ENCODE peak calls at places on chromosomes 4 and X, in eight cellular contexts. One of them, this sample, is unnamed.

GRCh38 chrX:123468481-123468880 is 264.4 kb downstream of the THOC2 start:
- DNase-seq in transverse colon: no peak
- DNase-seq in WERI-Rb-1: no peak
- DNase-seq in retinal pigment epithelial cell: no peak
- DNase-seq in dorsolateral prefrontal cortex: no peak
- DNase-seq in esophagus squamous epithelium: no peak
- DNase-seq in MM.1S: no peak
- DNase-seq in fibroblast of pulmonary artery: no peak
- DNase-seq in this sample: no peak

GRCh38 chr4:42708625-42709024 is 51.7 kb upstream of the ATP8A1 start:
- DNase-seq in WERI-Rb-1: no peak
- DNase-seq in dorsolateral prefrontal cortex: no peak
- DNase-seq in retinal pigment epithelial cell: no peak
- DNase-seq in esophagus squamous epithelium: no peak
- DNase-seq in MM.1S: no peak
- DNase-seq in fibroblast of pulmonary artery: no peak
- DNase-seq in transverse colon: no peak
- DNase-seq in this sample: no peak

GRCh38 chrX:114962209-114962608 is 55.2 kb downstream of the IL13RA2 start:
- DNase-seq in dorsolateral prefrontal cortex: no peak
- DNase-seq in transverse colon: no peak
- DNase-seq in retinal pigment epithelial cell: no peak
- DNase-seq in MM.1S: no peak
- DNase-seq in esophagus squamous epithelium: no peak
- DNase-seq in fibroblast of pulmonary artery: no peak
- DNase-seq in WERI-Rb-1: no peak
- DNase-seq in this sample: no peak

GRCh38 chrX:7215842-7216241 is 67.9 kb upstream of the PUDP start:
- DNase-seq in MM.1S: no peak
- DNase-seq in transverse colon: no peak
- DNase-seq in retinal pigment epithelial cell: no peak
- DNase-seq in fibroblast of pulmonary artery: no peak
- DNase-seq in esophagus squamous epithelium: no peak
- DNase-seq in dorsolateral prefrontal cortex: no peak
- DNase-seq in WERI-Rb-1: no peak
- DNase-seq in this sample: no peak

GRCh38 chr4:146371812-146372211 is 149.9 kb downstream of the SLC10A7 start:
- DNase-seq in transverse colon: no peak
- DNase-seq in dorsolateral prefrontal cortex: no peak
- DNase-seq in MM.1S: no peak
- DNase-seq in esophagus squamous epithelium: no peak
- DNase-seq in WERI-Rb-1: no peak
- DNase-seq in retinal pigment epithelial cell: no peak
- DNase-seq in fibroblast of pulmonary artery: peak
- DNase-seq in this sample: no peak

GRCh38 chrX:91414710-91415109 is 19.9 kb upstream of the PABPC5 start:
- DNase-seq in dorsolateral prefrontal cortex: no peak
- DNase-seq in transverse colon: no peak
- DNase-seq in retinal pigment epithelial cell: no peak
- DNase-seq in esophagus squamous epithelium: no peak
- DNase-seq in WERI-Rb-1: no peak
- DNase-seq in fibroblast of pulmonary artery: no peak
- DNase-seq in MM.1S: no peak
- DNase-seq in this sample: no peak

GRCh38 chr4:168028568-168028967 is 63.8 kb upstream of the ANXA10 start:
- DNase-seq in esophagus squamous epithelium: no peak
- DNase-seq in retinal pigment epithelial cell: no peak
- DNase-seq in MM.1S: no peak
- DNase-seq in fibroblast of pulmonary artery: peak
- DNase-seq in WERI-Rb-1: no peak
- DNase-seq in dorsolateral prefrontal cortex: no peak
- DNase-seq in transverse colon: no peak
- DNase-seq in this sample: no peak

GRCh38 chrX:1035206-1035605 is 177.2 kb downstream of the CRLF2 start:
- DNase-seq in retinal pigment epithelial cell: no peak
- DNase-seq in dorsolateral prefrontal cortex: no peak
- DNase-seq in esophagus squamous epithelium: no peak
- DNase-seq in transverse colon: no peak
- DNase-seq in WERI-Rb-1: no peak
- DNase-seq in MM.1S: no peak
- DNase-seq in fibroblast of pulmonary artery: no peak
- DNase-seq in this sample: no peak

DNA sequence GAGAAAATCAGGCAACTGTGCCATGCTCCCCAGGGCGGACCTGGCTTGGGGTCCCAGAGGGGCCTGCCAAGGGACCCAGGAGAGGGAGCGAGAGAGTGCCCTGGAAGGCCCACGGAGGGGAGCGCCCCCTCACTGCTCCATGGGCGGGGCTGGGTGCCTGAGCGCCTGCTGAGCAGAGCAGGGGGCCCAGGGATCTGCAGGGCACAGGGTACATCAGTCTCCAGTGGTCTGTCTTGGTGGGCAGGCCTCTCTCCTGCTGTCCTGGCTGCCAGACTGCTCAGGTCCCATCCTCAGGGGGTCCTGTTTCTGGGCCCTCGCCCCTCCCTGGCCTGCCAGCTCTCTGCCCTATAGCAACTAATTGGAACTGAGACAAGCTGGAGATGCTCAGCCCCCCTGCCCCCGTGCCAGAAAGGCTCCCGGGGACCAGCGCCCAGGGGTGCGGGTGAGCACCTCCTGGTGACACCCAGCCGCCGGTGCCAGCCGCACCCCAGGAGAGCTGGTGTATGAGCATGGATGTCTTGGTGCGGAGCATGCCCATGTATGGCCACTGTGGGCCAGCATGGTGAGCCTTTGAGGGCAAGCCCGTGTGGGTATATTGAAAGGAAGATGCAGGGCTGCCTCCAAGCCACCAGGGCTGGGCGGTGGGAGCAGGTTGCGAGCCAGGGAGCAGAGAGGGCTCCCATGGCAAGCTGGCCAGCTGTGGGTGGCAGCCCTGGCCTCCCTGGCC is 1.3 kb downstream of the BGN start:
- DNase-seq in retinal pigment epithelial cell: no peak
- DNase-seq in esophagus squamous epithelium: no peak
- DNase-seq in transverse colon: no peak
- DNase-seq in MM.1S: no peak
- DNase-seq in WERI-Rb-1: no peak
- DNase-seq in dorsolateral prefrontal cortex: no peak
- DNase-seq in fibroblast of pulmonary artery: no peak
- DNase-seq in this sample: no peak
- H3K4me3 ChIP-seq in retinal pigment epithelial cell: no peak
- H3K4me3 ChIP-seq in esophagus squamous epithelium: peak
- H3K4me3 ChIP-seq in transverse colon: no peak
- H3K4me3 ChIP-seq in MM.1S: no peak
- H3K4me3 ChIP-seq in WERI-Rb-1: no peak
- H3K4me3 ChIP-seq in dorsolateral prefrontal cortex: peak
- H3K4me3 ChIP-seq in fibroblast of pulmonary artery: peak
- H3K4me3 ChIP-seq in this sample: peak

GRCh38 chr4:1868912-1869311 is 2.3 kb upstream of the NSD2 start:
- DNase-seq in transverse colon: no peak
- DNase-seq in dorsolateral prefrontal cortex: no peak
- DNase-seq in esophagus squamous epithelium: no peak
- DNase-seq in MM.1S: no peak
- DNase-seq in WERI-Rb-1: no peak
- DNase-seq in retinal pigment epithelial cell: no peak
- DNase-seq in fibroblast of pulmonary artery: no peak
- DNase-seq in this sample: no peak
- H3K4me3 ChIP-seq in transverse colon: no peak
- H3K4me3 ChIP-seq in dorsolateral prefrontal cortex: no peak
- H3K4me3 ChIP-seq in esophagus squamous epithelium: no peak
- H3K4me3 ChIP-seq in MM.1S: no peak
- H3K4me3 ChIP-seq in WERI-Rb-1: no peak
- H3K4me3 ChIP-seq in retinal pigment epithelial cell: no peak
- H3K4me3 ChIP-seq in fibroblast of pulmonary artery: no peak
- H3K4me3 ChIP-seq in this sample: no peak

GRCh38 chrX:53048169-53049126 is at the start of gene GPR173:
- DNase-seq in MM.1S: no peak
- DNase-seq in fibroblast of pulmonary artery: peak
- DNase-seq in retinal pigment epithelial cell: peak
- DNase-seq in WERI-Rb-1: peak
- DNase-seq in dorsolateral prefrontal cortex: peak
- DNase-seq in transverse colon: peak
- DNase-seq in esophagus squamous epithelium: no peak
- DNase-seq in this sample: peak
- H3K4me3 ChIP-seq in MM.1S: no peak
- H3K4me3 ChIP-seq in fibroblast of pulmonary artery: peak
- H3K4me3 ChIP-seq in retinal pigment epithelial cell: peak
- H3K4me3 ChIP-seq in WERI-Rb-1: peak
- H3K4me3 ChIP-seq in dorsolateral prefrontal cortex: peak
- H3K4me3 ChIP-seq in transverse colon: peak
- H3K4me3 ChIP-seq in esophagus squamous epithelium: peak
- H3K4me3 ChIP-seq in this sample: peak

GRCh38 chrX:51395807-51396728 is 63.4 kb downstream of the NUDT10 start:
- DNase-seq in transverse colon: no peak
- DNase-seq in retinal pigment epithelial cell: no peak
- DNase-seq in esophagus squamous epithelium: no peak
- DNase-seq in dorsolateral prefrontal cortex: no peak
- DNase-seq in fibroblast of pulmonary artery: no peak
- DNase-seq in MM.1S: peak
- DNase-seq in WERI-Rb-1: no peak
- DNase-seq in this sample: no peak
- H3K4me3 ChIP-seq in transverse colon: peak
- H3K4me3 ChIP-seq in retinal pigment epithelial cell: peak
- H3K4me3 ChIP-seq in esophagus squamous epithelium: peak
- H3K4me3 ChIP-seq in dorsolateral prefrontal cortex: peak
- H3K4me3 ChIP-seq in fibroblast of pulmonary artery: peak
- H3K4me3 ChIP-seq in MM.1S: peak
- H3K4me3 ChIP-seq in WERI-Rb-1: no peak
- H3K4me3 ChIP-seq in this sample: peak

GRCh38 chr4:102246416-102246815 is 98.9 kb downstream of the SLC39A8 start:
- DNase-seq in MM.1S: no peak
- DNase-seq in transverse colon: no peak
- DNase-seq in esophagus squamous epithelium: no peak
- DNase-seq in dorsolateral prefrontal cortex: no peak
- DNase-seq in WERI-Rb-1: no peak
- DNase-seq in fibroblast of pulmonary artery: no peak
- DNase-seq in retinal pigment epithelial cell: no peak
- DNase-seq in this sample: no peak

GRCh38 chr4:102247041-102247440 is 98.2 kb downstream of the SLC39A8 start:
- DNase-seq in esophagus squamous epithelium: no peak
- DNase-seq in transverse colon: no peak
- DNase-seq in fibroblast of pulmonary artery: no peak
- DNase-seq in WERI-Rb-1: no peak
- DNase-seq in dorsolateral prefrontal cortex: no peak
- DNase-seq in MM.1S: no peak
- DNase-seq in retinal pigment epithelial cell: no peak
- DNase-seq in this sample: no peak

GRCh38 chr4:102253860-102254259 is 91.4 kb downstream of the SLC39A8 start:
- DNase-seq in fibroblast of pulmonary artery: no peak
- DNase-seq in transverse colon: no peak
- DNase-seq in dorsolateral prefrontal cortex: no peak
- DNase-seq in WERI-Rb-1: no peak
- DNase-seq in retinal pigment epithelial cell: no peak
- DNase-seq in MM.1S: no peak
- DNase-seq in esophagus squamous epithelium: no peak
- DNase-seq in this sample: no peak

GRCh38 chr4:102252171-102252570 is 93.1 kb downstream of the SLC39A8 start:
- DNase-seq in retinal pigment epithelial cell: no peak
- DNase-seq in esophagus squamous epithelium: no peak
- DNase-seq in transverse colon: no peak
- DNase-seq in MM.1S: no peak
- DNase-seq in fibroblast of pulmonary artery: no peak
- DNase-seq in dorsolateral prefrontal cortex: no peak
- DNase-seq in WERI-Rb-1: no peak
- DNase-seq in this sample: no peak

GRCh38 chr4:102250341-102250740 is 94.9 kb downstream of the SLC39A8 start:
- DNase-seq in esophagus squamous epithelium: no peak
- DNase-seq in dorsolateral prefrontal cortex: no peak
- DNase-seq in MM.1S: no peak
- DNase-seq in transverse colon: no peak
- DNase-seq in WERI-Rb-1: no peak
- DNase-seq in retinal pigment epithelial cell: no peak
- DNase-seq in fibroblast of pulmonary artery: no peak
- DNase-seq in this sample: no peak
- H3K4me3 ChIP-seq in esophagus squamous epithelium: no peak
- H3K4me3 ChIP-seq in dorsolateral prefrontal cortex: no peak
- H3K4me3 ChIP-seq in MM.1S: no peak
- H3K4me3 ChIP-seq in transverse colon: no peak
- H3K4me3 ChIP-seq in WERI-Rb-1: no peak
- H3K4me3 ChIP-seq in retinal pigment epithelial cell: no peak
- H3K4me3 ChIP-seq in fibroblast of pulmonary artery: no peak
- H3K4me3 ChIP-seq in this sample: no peak

GRCh38 chr4:76898949-76899640 is 1.2 kb upstream of the SOWAHB start:
- DNase-seq in MM.1S: no peak
- DNase-seq in transverse colon: no peak
- DNase-seq in esophagus squamous epithelium: no peak
- DNase-seq in dorsolateral prefrontal cortex: no peak
- DNase-seq in fibroblast of pulmonary artery: no peak
- DNase-seq in WERI-Rb-1: no peak
- DNase-seq in retinal pigment epithelial cell: no peak
- DNase-seq in this sample: no peak
- H3K4me3 ChIP-seq in MM.1S: peak
- H3K4me3 ChIP-seq in transverse colon: no peak
- H3K4me3 ChIP-seq in esophagus squamous epithelium: peak
- H3K4me3 ChIP-seq in dorsolateral prefrontal cortex: no peak
- H3K4me3 ChIP-seq in fibroblast of pulmonary artery: no peak
- H3K4me3 ChIP-seq in WERI-Rb-1: no peak
- H3K4me3 ChIP-seq in retinal pigment epithelial cell: no peak
- H3K4me3 ChIP-seq in this sample: no peak

DNA sequence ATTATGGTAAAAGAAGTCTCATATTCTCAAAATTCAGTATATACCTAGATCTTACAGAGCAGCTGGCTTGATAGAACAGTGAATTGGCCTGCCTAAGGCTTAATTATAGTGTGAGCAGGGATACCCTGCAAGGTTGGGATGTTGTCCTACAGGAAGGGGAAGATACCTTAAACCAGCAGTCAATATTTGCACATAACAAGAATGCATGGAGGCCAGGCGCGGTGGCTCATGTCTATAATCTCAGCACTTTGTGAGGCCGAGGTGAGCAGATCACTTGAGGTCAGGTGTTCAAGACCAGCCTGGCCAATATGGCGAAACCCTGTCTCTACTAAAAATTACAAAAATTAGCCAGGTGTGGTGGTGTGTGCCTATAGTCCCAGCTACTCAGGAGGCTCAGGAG is 58.7 kb upstream of the ABCG2 start:
- DNase-seq in esophagus squamous epithelium: no peak
- DNase-seq in retinal pigment epithelial cell: no peak
- DNase-seq in MM.1S: no peak
- DNase-seq in WERI-Rb-1: no peak
- DNase-seq in fibroblast of pulmonary artery: no peak
- DNase-seq in dorsolateral prefrontal cortex: no peak
- DNase-seq in transverse colon: no peak
- DNase-seq in this sample: no peak
- H3K4me3 ChIP-seq in esophagus squamous epithelium: no peak
- H3K4me3 ChIP-seq in retinal pigment epithelial cell: no peak
- H3K4me3 ChIP-seq in MM.1S: no peak
- H3K4me3 ChIP-seq in WERI-Rb-1: no peak
- H3K4me3 ChIP-seq in fibroblast of pulmonary artery: no peak
- H3K4me3 ChIP-seq in dorsolateral prefrontal cortex: no peak
- H3K4me3 ChIP-seq in transverse colon: no peak
- H3K4me3 ChIP-seq in this sample: no peak

This sample was measured in skeletal muscle cell.